ENCODE peak calls at places on chromosomes 7 and 10, in five cellular contexts. V is occipital lobe; L is activated naive CD8-positive, alpha-beta T cell treated with anti-CD3 and anti-CD28 coated beads, Interleukin-2, amount 50 U/mL, for 24 hours; R is psoas muscle; I is naive thymus-derived CD4-positive, alpha-beta T cell. K is an unnamed sample.

GRCh38 chr10:122421054-122421625 is 33.3 kb upstream of the ARMS2 start:
- DNase-seq in V (no peak), L (no peak), R (no peak), I (no peak), K (no peak)

GRCh38 chr7:130071701-130072622 is 1.6 kb downstream of the KLHDC10 start:
- DNase-seq in V (peak), L (peak), R (no peak), I (peak), K (peak)

GRCh38 chr10:71727429-71728217 is 8.0 kb upstream of the C10orf105 start:
- DNase-seq in V (no peak), L (peak), R (peak), I (peak), K (no peak)

GRCh38 chr10:33155720-33156638 is 178.5 kb downstream of the NRP1 start:
- DNase-seq in V (no peak), L (no peak), R (no peak), I (peak), K (peak)

GRCh38 chr7:3558410-3558809 is 257.4 kb downstream of the SDK1 start:
- DNase-seq in V (no peak), L (no peak), R (no peak), I (no peak), K (no peak)

GRCh38 chr7:69814421-69814962 is 216.2 kb downstream of the AUTS2 start:
- DNase-seq in V (peak), L (no peak), R (peak), I (no peak), K (no peak)

GRCh38 chr10:35614312-35614711 is 9.2 kb downstream of the GJD4 start:
- DNase-seq in V (no peak), L (no peak), R (no peak), I (no peak), K (no peak)

GRCh38 chr7:40876604-40877003 is 741.8 kb downstream of the SUGCT start:
- DNase-seq in V (no peak), L (no peak), R (no peak), I (no peak), K (no peak)

GRCh38 chr10:132577350-132578005 is 39.9 kb downstream of the INPP5A start:
- DNase-seq in V (no peak), L (no peak), R (no peak), I (no peak), K (no peak)

GRCh38 chr7:35878356-35878755 is 77.5 kb downstream of the SEPTIN7 start:
- DNase-seq in V (no peak), L (no peak), R (no peak), I (no peak), K (peak)

GRCh38 chr7:110071219-110071618 is 1019.7 kb upstream of the LRRN3 start:
- DNase-seq in V (no peak), L (no peak), R (no peak), I (no peak), K (no peak)

GRCh38 chr10:92891885-92892705 is 43.8 kb downstream of the EXOC6 start:
- DNase-seq in V (no peak), L (no peak), R (peak), I (no peak), K (peak)

GRCh38 chr10:49398000-49398861 is 2.3 kb upstream of the DRGX start:
- DNase-seq in V (peak), L (peak), R (peak), I (peak), K (no peak)

GRCh38 chr10:127556911-127557310 is 7.8 kb downstream of the NPS start:
- DNase-seq in V (no peak), L (no peak), R (no peak), I (no peak), K (no peak)